ENCODE peak calls at places on chromosome 22, in nine cellular contexts. Y, E, P, F, U, R, Z, I and D are unnamed samples.

GRCh38 chr22:18023509-18024275 is 669 bp downstream of the MICAL3 start:
- DNase-seq in R (peak; percentile 65), Z (peak; percentile 86), F (peak; percentile 34), P (peak; percentile 26), E (peak; percentile 81), U (no peak), I (peak; percentile 79), Y (peak; percentile 90), D (peak; percentile 86)

GRCh38 chr22:48720662-48721393 is 1106.8 kb downstream of the BRD1 start:
- DNase-seq in R (no peak), F (no peak), I (no peak), E (no peak), Y (no peak), U (no peak), P (no peak), Z (no peak), D (no peak)

GRCh38 chr22:23591203-23591791 is 11.2 kb upstream of the IGLL1 start:
- DNase-seq in E (peak; percentile 69), Y (peak; percentile 50), F (peak; percentile 66), P (peak; percentile 74), I (peak; percentile 46), Z (peak; percentile 78), R (peak; percentile 82), U (peak; percentile 36), D (peak; percentile 46)

GRCh38 chr22:23243006-23243573 is 62.8 kb downstream of the BCR start:
- DNase-seq in I (peak; percentile 21), R (no peak), F (no peak), Z (peak; percentile 54), U (peak; percentile 45), E (no peak), Y (no peak), P (peak; percentile 60), D (no peak)

GRCh38 chr22:19378362-19378711 is 53.2 kb downstream of the HIRA start:
- DNase-seq in E (no peak), F (no peak), Y (no peak), U (no peak), P (no peak), Z (no peak), R (no peak), I (no peak), D (no peak)

GRCh38 chr22:27625769-27626674 is 175.5 kb downstream of the MN1 start:
- DNase-seq in I (no peak), U (no peak), R (no peak), F (no peak), E (peak; percentile 48), P (no peak), Z (no peak), Y (no peak), D (no peak)

GRCh38 chr22:16915711-16916110 is 90.5 kb upstream of the XKR3 start:
- DNase-seq in E (peak; percentile 20), I (no peak), Z (no peak), R (no peak), F (no peak), Y (no peak), U (no peak), P (peak; percentile 11), D (peak; percentile 21)

GRCh38 chr22:26161746-26162145 is 7.5 kb upstream of the SEZ6L start:
- DNase-seq in I (no peak), Z (no peak), P (peak; percentile 4), F (no peak), Y (no peak), E (no peak), U (no peak), R (no peak), D (no peak)

DNA sequence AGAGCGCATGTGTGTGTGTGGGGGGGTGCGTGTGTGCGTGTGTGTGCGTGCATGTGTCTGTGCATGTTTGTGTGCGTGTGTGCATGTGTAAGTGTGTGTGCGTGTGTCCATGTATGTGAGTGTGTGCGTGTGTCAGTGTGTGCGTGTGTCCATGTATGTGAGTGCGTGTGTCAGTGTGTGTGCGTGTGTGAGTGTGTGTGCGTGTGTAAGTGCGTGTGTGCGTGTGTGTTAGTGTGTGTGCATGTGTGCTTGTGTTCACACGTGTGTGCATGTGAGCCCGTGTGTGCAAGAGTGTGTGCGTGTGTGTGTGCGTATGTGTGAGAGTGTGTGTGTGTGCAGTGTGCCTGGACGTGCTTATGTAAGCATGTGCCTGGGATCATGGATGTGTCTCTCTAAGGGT is 14.7 kb upstream of the APOL6 start:
- DNase-seq in F (no peak), Z (no peak), I (no peak), E (no peak), R (no peak), P (no peak), U (no peak), Y (no peak), D (no peak)
- TF ChIP-seq CTCF in F (no peak), Z (no peak), I (no peak), E (no peak), R (no peak), P (no peak), U (no peak), Y (no peak), D (no peak)

GRCh38 chr22:39942433-39943213 is 17.6 kb upstream of the TMA7B start:
- DNase-seq in P (no peak), U (no peak), Z (no peak), F (no peak), E (no peak), Y (no peak), I (no peak), R (no peak), D (no peak)

GRCh38 chr22:39941661-39942060 is 18.5 kb upstream of the TMA7B start:
- DNase-seq in P (no peak), F (no peak), Y (no peak), Z (no peak), U (no peak), R (no peak), I (no peak), E (no peak), D (no peak)

GRCh38 chr22:39938509-39938908 is 21.7 kb upstream of the TMA7B start:
- DNase-seq in R (no peak), E (no peak), F (no peak), P (no peak), Z (no peak), Y (no peak), I (no peak), U (no peak), D (no peak)

GRCh38 chr22:39939830-39940229 is 20.4 kb upstream of the TMA7B start:
- DNase-seq in U (no peak), F (no peak), I (no peak), P (no peak), Z (no peak), R (no peak), Y (no peak), E (no peak), D (no peak)

DNA sequence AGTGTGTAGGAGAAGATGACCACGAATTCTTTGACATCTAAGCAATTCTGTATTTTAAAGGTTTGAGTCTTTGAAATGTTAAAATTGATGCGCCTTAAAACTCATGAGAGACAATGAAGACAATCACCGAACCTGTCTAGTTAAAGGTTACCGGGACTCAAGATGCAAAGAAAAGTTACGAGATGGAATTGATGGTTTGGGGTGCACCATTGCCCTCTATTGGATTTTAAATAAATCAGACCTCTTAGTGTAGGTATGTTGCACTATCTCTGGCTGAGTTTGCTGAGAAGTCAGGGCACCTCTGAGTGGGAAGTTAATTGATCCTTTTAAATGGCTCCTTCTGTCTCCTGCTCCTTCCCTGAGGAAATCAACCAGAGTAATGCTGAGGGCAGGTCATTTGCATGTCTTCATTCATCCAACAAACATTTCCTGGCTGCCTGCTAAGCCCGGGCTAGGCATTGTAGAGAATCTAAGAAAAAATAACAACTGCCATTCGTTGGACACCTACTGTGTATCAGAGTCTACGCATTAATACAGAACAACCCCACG is 19.4 kb upstream of the TMA7B start:
- DNase-seq in R (peak; percentile 29), E (no peak), P (peak; percentile 38), U (no peak), I (no peak), Y (no peak), F (no peak), Z (no peak), D (no peak)
- TF ChIP-seq CTCF in R (no peak), E (no peak), P (no peak), U (peak; percentile 66), I (no peak), Y (no peak), F (no peak), Z (no peak), D (no peak)

GRCh38 chr22:38861927-38862326 is 10.1 kb downstream of the CBX6 start:
- DNase-seq in Y (no peak), I (no peak), R (no peak), U (no peak), E (no peak), F (no peak), Z (no peak), P (no peak), D (no peak)

GRCh38 chr22:38862375-38863329 is 9.4 kb downstream of the CBX6 start:
- DNase-seq in U (no peak), I (no peak), Z (peak; percentile 40), R (no peak), F (no peak), E (no peak), P (no peak), Y (peak; percentile 33), D (no peak)

GRCh38 chr22:38859581-38860290 is 12.3 kb downstream of the CBX6 start:
- DNase-seq in Y (no peak), U (no peak), Z (no peak), P (no peak), R (no peak), F (no peak), I (no peak), E (no peak), D (no peak)

GRCh38 chr22:38860291-38861169 is 11.5 kb downstream of the CBX6 start:
- DNase-seq in Z (no peak), Y (no peak), E (no peak), F (no peak), U (no peak), I (no peak), R (no peak), P (no peak), D (no peak)

DNA sequence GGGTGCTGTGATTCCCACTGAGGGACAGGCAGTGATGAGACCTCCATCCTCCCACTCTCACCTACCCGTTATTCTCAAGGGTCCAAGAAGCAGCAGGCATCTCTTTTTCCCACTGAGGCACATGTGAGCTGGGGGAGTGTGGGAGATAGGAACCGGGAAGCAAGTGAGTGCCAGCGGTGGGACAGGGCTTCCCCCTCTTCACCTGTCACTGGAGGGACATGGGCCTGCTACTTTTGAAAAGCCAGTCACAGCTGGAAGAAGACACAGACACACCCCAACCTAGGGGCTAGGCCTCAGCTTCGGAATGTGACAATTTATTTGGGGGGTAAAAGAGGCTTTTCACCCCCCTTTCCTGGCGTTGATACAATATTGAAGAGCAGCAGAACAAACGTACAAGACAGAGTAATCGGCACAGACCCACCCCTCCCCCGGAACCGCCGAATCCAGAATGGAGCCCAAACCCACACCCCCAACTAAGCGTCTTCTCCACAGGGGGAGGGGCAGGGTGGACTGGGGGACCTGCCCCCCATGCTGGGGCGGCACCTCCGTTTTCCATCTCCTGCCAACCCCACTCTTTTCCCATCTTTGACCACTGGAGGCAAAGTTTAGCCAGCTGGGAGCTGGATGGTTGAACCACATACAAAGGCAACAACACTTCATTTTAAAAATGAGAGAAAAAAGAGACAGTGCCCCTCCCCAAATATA is 10.7 kb downstream of the CBX6 start:
- DNase-seq in Y (no peak), R (no peak), E (no peak), Z (no peak), U (no peak), P (no peak), F (no peak), I (no peak), D (no peak)
- TF ChIP-seq CTCF in Y (no peak), R (peak; percentile 41), E (peak; percentile 44), Z (peak; percentile 25), U (no peak), P (no peak), F (peak; percentile 28), I (no peak), D (no peak)

DNA sequence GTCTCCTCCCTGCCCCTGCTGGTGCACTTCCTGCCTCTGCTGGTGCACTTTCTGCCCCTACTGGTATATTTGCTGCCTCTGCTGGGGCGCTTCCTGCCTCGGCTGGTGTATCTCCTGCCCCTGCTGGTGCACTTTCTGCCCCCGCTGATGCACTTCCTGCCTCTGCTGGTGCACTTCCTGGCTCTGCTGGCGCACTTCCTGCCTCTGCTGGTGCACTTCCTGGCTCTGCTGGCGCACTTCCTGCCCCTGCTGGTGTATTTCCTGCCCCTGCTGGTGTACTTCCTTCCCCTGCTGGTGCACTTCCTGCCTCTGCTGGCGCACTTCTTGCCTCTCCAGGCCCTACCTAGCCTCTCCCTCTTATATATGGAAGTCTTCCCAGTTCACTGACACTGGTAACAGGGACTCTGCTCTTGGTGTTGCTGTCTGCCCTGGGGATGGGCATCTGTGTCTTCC is 10.1 kb downstream of the MTFP1 start:
- DNase-seq in P (peak; percentile 72), R (no peak), Z (no peak), U (peak; percentile 68), E (no peak), Y (peak; percentile 65), F (no peak), I (no peak), D (no peak)
- TF ChIP-seq CTCF in P (no peak), R (no peak), Z (no peak), U (peak; percentile 52), E (no peak), Y (no peak), F (no peak), I (no peak), D (no peak)